ENCODE peak calls at places on chromosomes 2 and 18, in four cellular contexts. A is left kidney, N is NB4, Z is mesothelial cell of epicardium. C is an unnamed sample.

GRCh38 chr2:18336975-18337374 is 223.5 kb downstream of the RDH14 start:
- DNase-seq in N (no peak), Z (no peak), A (no peak), C (no peak)

GRCh38 chr2:50749226-50749625 is 282.7 kb downstream of the NRXN1 start:
- DNase-seq in Z (no peak), A (no peak), N (no peak), C (no peak)

GRCh38 chr2:159206736-159207380 is 79.6 kb downstream of the WDSUB1 start:
- DNase-seq in A (no peak), Z (no peak), N (no peak), C (no peak)

GRCh38 chr2:133266075-133266925 is 302.0 kb downstream of the NCKAP5 start:
- DNase-seq in Z (no peak), A (peak; percentile 74), N (no peak), C (no peak)

GRCh38 chr2:232689152-232689910 is 7.8 kb upstream of the GIGYF2 start:
- DNase-seq in A (no peak), Z (no peak), N (no peak), C (no peak)

GRCh38 chr2:221774136-221774535 is 202.0 kb upstream of the EPHA4 start:
- DNase-seq in Z (no peak), N (no peak), A (peak; percentile 19), C (no peak)

GRCh38 chr2:200795044-200795443 is 16.7 kb upstream of the BZW1 start:
- DNase-seq in N (peak; percentile 79), Z (no peak), A (no peak), C (no peak)

GRCh38 chr2:181120625-181121024 is 140.2 kb downstream of the UBE2E3 start:
- DNase-seq in Z (no peak), N (no peak), A (no peak), C (no peak)

GRCh38 chr18:11096839-11097750 is 52.3 kb downstream of the PIEZO2 start:
- DNase-seq in Z (no peak), A (no peak), N (no peak), C (no peak)

GRCh38 chr2:152646775-152647174 is 70.5 kb downstream of the PRPF40A start:
- DNase-seq in N (no peak), Z (no peak), A (no peak), C (no peak)

GRCh38 chr2:157052685-157053224 is 204.8 kb upstream of the GALNT5 start:
- DNase-seq in N (no peak), Z (no peak), A (no peak), C (no peak)

GRCh38 chr2:43464546-43464945 is 131.3 kb downstream of the THADA start:
- DNase-seq in Z (no peak), A (no peak), N (no peak), C (no peak)

GRCh38 chr2:30691091-30691947 is 115.9 kb downstream of the CAPN13 start:
- DNase-seq in A (no peak), N (no peak), Z (no peak), C (no peak)

GRCh38 chr2:160912276-160912675 is 248.0 kb upstream of the TANK start:
- DNase-seq in N (no peak), A (no peak), Z (no peak), C (no peak)

GRCh38 chr2:26718949-26719686 is 26.6 kb downstream of the KCNK3 start:
- DNase-seq in A (no peak), Z (no peak), N (no peak), C (no peak)

GRCh38 chr2:174002679-174003078 is 37.5 kb upstream of the SP3 start:
- DNase-seq in Z (no peak), A (no peak), N (no peak), C (no peak)

GRCh38 chr2:150041721-150042450 is 445.6 kb downstream of the RND3 start:
- DNase-seq in A (no peak), Z (no peak), N (no peak), C (no peak)

GRCh38 chr2:26480751-26481380 is 2.9 kb upstream of the OTOF start:
- DNase-seq in Z (no peak), N (no peak), A (no peak), C (no peak)

GRCh38 chr18:77749189-77749588 is 499.5 kb downstream of the GALR1 start:
- DNase-seq in N (peak; percentile 23), A (peak; percentile 47), Z (no peak), C (no peak)

GRCh38 chr2:30487603-30488002 is 40.6 kb downstream of the LCLAT1 start:
- DNase-seq in Z (no peak), A (peak; percentile 54), N (no peak), C (no peak)

GRCh38 chr2:162750033-162750432 is 88.5 kb downstream of the KCNH7 start:
- DNase-seq in A (peak; percentile 29), Z (no peak), N (no peak), C (no peak)

GRCh38 chr2:168935810-168936581 is 34.9 kb downstream of the G6PC2 start:
- DNase-seq in A (no peak), N (peak; percentile 57), Z (no peak), C (no peak)

GRCh38 chr2:172864182-172864581 is 128.5 kb downstream of the RAPGEF4 start:
- DNase-seq in A (peak; percentile 39), N (peak; percentile 74), Z (no peak), C (peak; percentile 59)

GRCh38 chr2:209331291-209331844 is 92.5 kb upstream of the MAP2 start:
- DNase-seq in N (peak; percentile 60), Z (no peak), A (peak; percentile 71), C (peak; percentile 24)

GRCh38 chr2:71419145-71419544 is 34.2 kb upstream of the DYSF start:
- DNase-seq in N (no peak), Z (no peak), A (no peak), C (no peak)

GRCh38 chr2:236574000-236574399 is 4.4 kb downstream of the ACKR3 start:
- DNase-seq in A (no peak), N (no peak), Z (no peak), C (no peak)